ENCODE peak calls at places on chromosomes 12 and 14, in four cellular contexts. L is activated CD8-positive, alpha-beta T cell treated with anti-CD3 and anti-CD28 coated beads, Interleukin-2, amount 10 ng/mL, durations not matched to agents 7 days and 5 days; C is WTC11; X is tibial artery. P is an unnamed sample.

GRCh38 chr14:71523630-71524320 is 408.5 kb upstream of the RGS6 start:
- DNase-seq in L (no peak), C (no peak), X (no peak), P (no peak)

GRCh38 chr14:57199911-57200310 is 68.8 kb downstream of the EXOC5 start:
- DNase-seq in L (no peak), C (no peak), X (no peak), P (no peak)

GRCh38 chr12:7832059-7832696 is 40.5 kb downstream of the SLC2A14 start:
- DNase-seq in L (peak; percentile 35), C (peak; percentile 34), X (no peak), P (no peak)

GRCh38 chr12:9260931-9261330 is 52.7 kb upstream of the PZP start:
- DNase-seq in L (no peak), C (no peak), X (no peak), P (no peak)

GRCh38 chr12:76057316-76057715 is 25.7 kb upstream of the PHLDA1 start:
- DNase-seq in L (no peak), C (no peak), X (no peak), P (no peak)

GRCh38 chr14:63245893-63246292 is 41.6 kb downstream of the RHOJ start:
- DNase-seq in L (no peak), C (no peak), X (no peak), P (no peak)

GRCh38 chr12:2244013-2244861 is 191.4 kb downstream of the CACNA1C start:
- DNase-seq in L (no peak), C (peak; percentile 47), X (peak; percentile 75), P (no peak)

GRCh38 chr12:82695531-82695930 is 8.8 kb downstream of the TMTC2 start:
- DNase-seq in L (no peak), C (no peak), X (no peak), P (no peak)

GRCh38 chr12:11738450-11738849 is 89.0 kb downstream of the ETV6 start:
- DNase-seq in L (no peak), C (no peak), X (no peak), P (no peak)

P was measured in lower lobe of right lung.